ENCODE peak calls at places on chromosomes 7 and 10, in seven cellular contexts. G, Z, R, I, E, U and L are unnamed samples.

GRCh38 chr7:134779741-134780065 is 269 bp downstream of the CALD1 start:
- DNase-seq in G (no peak), Z (no peak), R (no peak), I (no peak), E (no peak), U (no peak), L (no peak)

GRCh38 chr10:76558996-76559888 is 1078.4 kb downstream of the KCNMA1 start:
- DNase-seq in G (no peak), Z (no peak), R (no peak), I (no peak), E (no peak), U (no peak), L (no peak)

GRCh38 chr7:108455833-108456677 is at the start of gene NRCAM:
- DNase-seq in G (peak), Z (peak), R (peak), I (no peak), E (peak), U (peak), L (no peak)

GRCh38 chr10:97759157-97759980 is 12.4 kb downstream of the SFRP5 start:
- DNase-seq in G (peak), Z (peak), R (peak), I (no peak), E (peak), U (peak), L (peak)

GRCh38 chr7:91267558-91267955 is 3.3 kb downstream of the FZD1 start:
- DNase-seq in G (no peak), Z (no peak), R (no peak), I (no peak), E (no peak), U (no peak), L (no peak)

GRCh38 chr10:120511165-120511564 is 54.1 kb downstream of the PLPP4 start:
- DNase-seq in G (no peak), Z (no peak), R (no peak), I (no peak), E (no peak), U (no peak), L (no peak)

GRCh38 chr10:12707461-12708185 is 293.9 kb downstream of the CCDC3 start:
- DNase-seq in G (peak), Z (no peak), R (no peak), I (no peak), E (no peak), U (no peak), L (peak)

GRCh38 chr7:101728888-101729883 is 88.2 kb upstream of the CUX1 start:
- DNase-seq in G (peak), Z (no peak), R (no peak), I (no peak), E (no peak), U (no peak), L (no peak)

GRCh38 chr10:101032637-101033201 is 1.7 kb downstream of the SFXN3 start:
- DNase-seq in G (peak), Z (peak), R (no peak), I (no peak), E (peak), U (peak), L (peak)

GRCh38 chr10:8158439-8159071 is 104.1 kb downstream of the GATA3 start:
- DNase-seq in G (no peak), Z (no peak), R (no peak), I (no peak), E (no peak), U (no peak), L (no peak)

GRCh38 chr7:8094164-8095140 is 125.9 kb downstream of the GLCCI1 start:
- DNase-seq in G (no peak), Z (no peak), R (no peak), I (no peak), E (no peak), U (no peak), L (no peak)

GRCh38 chr7:154741131-154741530 is 261.8 kb downstream of the PAXIP1 start:
- DNase-seq in G (no peak), Z (no peak), R (no peak), I (no peak), E (no peak), U (no peak), L (no peak)

GRCh38 chr7:89780291-89780690 is 374.0 kb upstream of the STEAP1 start:
- DNase-seq in G (peak), Z (no peak), R (no peak), I (no peak), E (no peak), U (no peak), L (no peak)

GRCh38 chr7:143499246-143499645 is 21.6 kb downstream of the TAS2R41 start:
- DNase-seq in G (peak), Z (no peak), R (no peak), I (no peak), E (no peak), U (no peak), L (no peak)

GRCh38 chr10:68717435-68717834 is 3.6 kb upstream of the CCAR1 start:
- DNase-seq in G (no peak), Z (no peak), R (no peak), I (no peak), E (no peak), U (no peak), L (no peak)

GRCh38 chr10:42974693-42975002 is 102.2 kb upstream of the RET start:
- DNase-seq in G (no peak), Z (no peak), R (peak), I (no peak), E (no peak), U (peak), L (no peak)

GRCh38 chr10:123774075-123774742 is 108.1 kb downstream of the GPR26 start:
- DNase-seq in G (no peak), Z (no peak), R (no peak), I (no peak), E (no peak), U (no peak), L (no peak)

GRCh38 chr7:45649560-45650346 is 75.6 kb downstream of the ADCY1 start:
- DNase-seq in G (no peak), Z (no peak), R (no peak), I (no peak), E (no peak), U (no peak), L (no peak)

GRCh38 chr7:123538189-123538714 is 3.9 kb upstream of the IQUB start:
- DNase-seq in G (no peak), Z (no peak), R (no peak), I (no peak), E (no peak), U (no peak), L (no peak)

GRCh38 chr10:49220031-49220430 is 31.8 kb upstream of the TMEM273 start:
- DNase-seq in G (no peak), Z (no peak), R (no peak), I (no peak), E (no peak), U (no peak), L (no peak)

GRCh38 chr7:64888561-64888900 is 14.5 kb upstream of the ZNF273 start:
- DNase-seq in G (peak), Z (no peak), R (no peak), I (no peak), E (no peak), U (no peak), L (no peak)

GRCh38 chr7:20064974-20065862 is 152.0 kb downstream of the MACC1 start:
- DNase-seq in G (no peak), Z (no peak), R (no peak), I (peak), E (no peak), U (no peak), L (no peak)

GRCh38 chr10:100743626-100744135 is 1.7 kb upstream of the PAX2 start:
- DNase-seq in G (no peak), Z (peak), R (no peak), I (peak), E (no peak), U (peak), L (peak)

GRCh38 chr10:123043409-123043925 is 34.7 kb downstream of the ACADSB start:
- DNase-seq in G (no peak), Z (peak), R (peak), I (peak), E (peak), U (peak), L (peak)

GRCh38 chr7:70693690-70694356 is 438.1 kb upstream of the GALNT17 start:
- DNase-seq in G (peak), Z (peak), R (peak), I (no peak), E (peak), U (peak), L (peak)

GRCh38 chr7:4479367-4480039 is 202.6 kb upstream of the FOXK1 start:
- DNase-seq in G (no peak), Z (peak), R (no peak), I (peak), E (no peak), U (peak), L (peak)

GRCh38 chr10:47307381-47307780 is 7.4 kb downstream of the GDF10 start:
- DNase-seq in G (no peak), Z (no peak), R (no peak), I (no peak), E (no peak), U (no peak), L (no peak)